ENCODE peak calls at places on chromosomes 13 and 19, in four cellular contexts. Y, X, O and P are unnamed samples.

GRCh38 chr19:927044-927706 is 1.3 kb downstream of the ARID3A start:
- DNase-seq in Y (no peak), O (no peak), X (no peak), P (no peak)

GRCh38 chr13:105232403-105232802 is 1303.1 kb downstream of the EFNB2 start:
- DNase-seq in Y (no peak), X (no peak), O (no peak), P (no peak)

GRCh38 chr13:80235559-80236296 is 105.2 kb downstream of the SPRY2 start:
- DNase-seq in X (no peak), O (no peak), Y (no peak), P (no peak)

GRCh38 chr13:27034678-27035111 is 136.9 kb downstream of the USP12 start:
- DNase-seq in O (peak), Y (no peak), X (no peak), P (no peak)

GRCh38 chr19:1312732-1313694 is 27.3 kb downstream of the EFNA2 start:
- DNase-seq in X (no peak), O (no peak), Y (no peak), P (no peak)

GRCh38 chr13:28532226-28533048 is 37.5 kb upstream of the FLT1 start:
- DNase-seq in O (no peak), Y (no peak), X (no peak), P (no peak)

GRCh38 chr13:110874508-110874960 is 40.3 kb downstream of the ANKRD10 start:
- DNase-seq in Y (no peak), O (peak), X (no peak), P (peak)

GRCh38 chr19:51398096-51398704 is 7.8 kb upstream of the C19orf84 start:
- DNase-seq in X (no peak), O (no peak), Y (no peak), P (no peak)

GRCh38 chr13:33213024-33213795 is 72.3 kb downstream of the STARD13 start:
- DNase-seq in Y (no peak), O (no peak), X (no peak), P (no peak)

GRCh38 chr13:40271931-40272775 is 394.3 kb downstream of the FOXO1 start:
- DNase-seq in O (peak), Y (no peak), X (no peak), P (peak)

GRCh38 chr19:11581740-11582139 is 4.3 kb upstream of the ACP5 start:
- DNase-seq in X (no peak), O (no peak), Y (no peak), P (no peak)

GRCh38 chr19:30906871-30907270 is 442.4 kb downstream of the TSHZ3 start:
- DNase-seq in Y (no peak), O (no peak), X (no peak), P (no peak)

GRCh38 chr19:46515879-46516350 is 20.2 kb upstream of the PNMA8B start:
- DNase-seq in O (no peak), X (no peak), Y (no peak), P (no peak)

GRCh38 chr13:50867641-50867952 is 24.1 kb upstream of the DLEU7 start:
- DNase-seq in X (no peak), Y (no peak), O (no peak), P (no peak)

GRCh38 chr19:17260842-17261325 is 3.7 kb downstream of the USHBP1 start:
- DNase-seq in Y (peak), X (peak), O (no peak), P (peak)

GRCh38 chr13:31018511-31018910 is 86.1 kb downstream of the TEX26 start:
- DNase-seq in O (no peak), X (no peak), Y (no peak), P (no peak)

GRCh38 chr13:110287031-110287828 is 19.7 kb downstream of the COL4A1 start:
- DNase-seq in Y (no peak), O (no peak), X (no peak), P (no peak)

GRCh38 chr19:47726467-47726866 is 13.2 kb downstream of the EHD2 start:
- DNase-seq in O (no peak), X (no peak), Y (no peak), P (no peak)

GRCh38 chr13:51906581-51906980 is 44.8 kb downstream of the CCDC70 start:
- DNase-seq in O (no peak), Y (no peak), X (no peak), P (no peak)

GRCh38 chr19:49091391-49092038 is 6.3 kb downstream of the SNRNP70 start:
- DNase-seq in O (no peak), X (no peak), Y (no peak), P (no peak)

GRCh38 chr19:10407102-10407501 is 3.8 kb upstream of the CDC37 start:
- DNase-seq in Y (no peak), O (no peak), X (no peak), P (no peak)

GRCh38 chr13:95921485-95921884 is 131.7 kb downstream of the UGGT2 start:
- DNase-seq in O (no peak), Y (no peak), X (no peak), P (no peak)

GRCh38 chr13:99658266-99658991 is 157.2 kb downstream of the TM9SF2 start:
- DNase-seq in O (no peak), Y (no peak), X (no peak), P (no peak)

GRCh38 chr19:53102701-53103140 is 501 bp downstream of the ZNF160 start:
- DNase-seq in Y (no peak), X (no peak), O (no peak), P (no peak)

GRCh38 chr19:1837625-1838105 is 10.6 kb downstream of the REXO1 start:
- DNase-seq in Y (no peak), X (peak), O (no peak), P (no peak)

GRCh38 chr13:89514534-89515312 is 1832.8 kb upstream of the MIR17HG start:
- DNase-seq in O (no peak), Y (no peak), X (no peak), P (no peak)

GRCh38 chr13:32045963-32046785 is 14.6 kb downstream of the FRY start:
- DNase-seq in Y (no peak), X (no peak), O (no peak), P (no peak)

GRCh38 chr19:3785464-3785937 is 680 bp downstream of the MATK start:
- DNase-seq in Y (no peak), X (no peak), O (peak), P (no peak)

GRCh38 chr19:13428352-13428751 is 77.9 kb downstream of the CACNA1A start:
- DNase-seq in X (no peak), Y (no peak), O (no peak), P (no peak)

GRCh38 chr19:37953576-37954303 is 46.7 kb downstream of the SIPA1L3 start:
- DNase-seq in X (no peak), O (no peak), Y (no peak), P (no peak)

GRCh38 chr13:113947321-113948033 is 26.4 kb downstream of the C13orf46 start:
- DNase-seq in O (peak), X (no peak), Y (no peak), P (peak)

GRCh38 chr13:112132142-112132541 is 65.2 kb downstream of the SOX1 start:
- DNase-seq in O (no peak), Y (no peak), X (no peak), P (no peak)

GRCh38 chr13:66805657-66806056 is 424.5 kb downstream of the PCDH9 start:
- DNase-seq in X (no peak), Y (no peak), O (no peak), P (no peak)

GRCh38 chr13:39038569-39038898 is 278 bp downstream of the NHLRC3 start:
- DNase-seq in X (no peak), O (no peak), Y (no peak), P (no peak)

GRCh38 chr13:75161804-75162203 is 320.2 kb downstream of the TBC1D4 start:
- DNase-seq in X (no peak), Y (no peak), O (no peak), P (no peak)